ENCODE peak calls at places on chromosomes 7 and 10, in ten cellular contexts. O is sigmoid colon; N is Calu3; F is BE2C; A is CD4-positive, alpha-beta T cell; R is fibroblast of pulmonary artery; H is choroid plexus epithelial cell; B is heart right ventricle; V is WTC11; U is right atrium auricular region. C is an unnamed sample.

GRCh38 chr10:110042181-110042580 is 34.4 kb downstream of the ADD3 start:
- DNase-seq in B (no peak), F (no peak), O (no peak), N (peak), U (no peak), A (no peak), H (peak), R (peak), V (no peak), C (no peak)

GRCh38 chr7:4880218-4880617 is 3.3 kb downstream of the RADIL start:
- DNase-seq in A (no peak), F (no peak), R (no peak), H (peak), O (peak), N (no peak), V (no peak), U (no peak), B (no peak), C (no peak)

GRCh38 chr7:87474533-87475358 is 734 bp downstream of the ABCB4 start:
- DNase-seq in B (peak), R (no peak), O (no peak), V (no peak), H (peak), A (no peak), N (no peak), U (no peak), F (no peak), C (peak)

GRCh38 chr10:95559466-95559865 is 1.7 kb downstream of the SORBS1 start:
- DNase-seq in A (no peak), O (peak), N (no peak), B (peak), V (peak), U (no peak), R (no peak), F (no peak), H (no peak), C (no peak)

GRCh38 chr10:16964571-16965241 is 147.5 kb upstream of the RSU1 start:
- DNase-seq in U (no peak), R (no peak), V (no peak), N (no peak), H (no peak), B (no peak), O (no peak), A (no peak), F (peak), C (no peak)

GRCh38 chr7:66267249-66267648 is 62.1 kb downstream of the TPST1 start:
- DNase-seq in H (peak), R (peak), U (no peak), B (peak), A (no peak), V (no peak), F (no peak), O (peak), N (no peak), C (no peak)

GRCh38 chr7:105355701-105356100 is 33.0 kb downstream of the SRPK2 start:
- DNase-seq in H (no peak), U (no peak), O (no peak), N (no peak), V (no peak), A (no peak), B (no peak), R (no peak), F (no peak), C (no peak)

GRCh38 chr7:139773372-139773771 is 4.4 kb downstream of the HIPK2 start:
- DNase-seq in R (no peak), B (no peak), O (no peak), H (no peak), V (no peak), A (no peak), U (no peak), N (no peak), F (no peak), C (peak)

GRCh38 chr7:9100289-9100688 is 666.9 kb downstream of the NXPH1 start:
- DNase-seq in O (no peak), U (no peak), A (no peak), F (no peak), H (no peak), B (no peak), N (no peak), V (no peak), R (no peak), C (no peak)

GRCh38 chr7:47444376-47445098 is 137.4 kb downstream of the TNS3 start:
- DNase-seq in U (no peak), A (no peak), F (no peak), R (peak), N (peak), O (no peak), B (no peak), V (no peak), H (peak), C (peak)

GRCh38 chr10:69801434-69802315 is at the start of gene COL13A1:
- DNase-seq in A (no peak), U (peak), H (peak), B (peak), R (peak), O (no peak), V (peak), N (peak), F (peak), C (peak)

GRCh38 chr7:159177270-159178036 is 32.8 kb upstream of the VIPR2 start:
- DNase-seq in H (peak), V (no peak), A (no peak), N (no peak), B (no peak), O (no peak), F (no peak), U (no peak), R (no peak), C (no peak)

GRCh38 chr7:78080241-78080640 is 281.7 kb downstream of the PHTF2 start:
- DNase-seq in F (no peak), A (no peak), R (no peak), B (no peak), H (no peak), U (no peak), V (no peak), O (no peak), N (no peak), C (no peak)

GRCh38 chr10:119370972-119371703 is 163.8 kb downstream of the GRK5 start:
- DNase-seq in A (no peak), H (peak), U (peak), F (no peak), O (peak), N (no peak), V (no peak), R (peak), B (peak), C (no peak)

GRCh38 chr10:24951201-24952145 is 933 bp downstream of the PRTFDC1 start:
- DNase-seq in F (peak), A (no peak), V (peak), B (peak), N (peak), H (peak), R (no peak), U (no peak), O (no peak), C (peak)

GRCh38 chr10:14779053-14779649 is 4.5 kb upstream of the FAM107B start:
- DNase-seq in U (no peak), H (peak), V (no peak), R (no peak), A (no peak), F (no peak), O (no peak), B (no peak), N (no peak), C (no peak)

GRCh38 chr7:134770676-134771075 is 8.8 kb upstream of the CALD1 start:
- DNase-seq in N (no peak), F (no peak), H (no peak), U (no peak), A (no peak), O (no peak), B (no peak), R (no peak), V (no peak), C (no peak)

GRCh38 chr7:47601119-47601880 is 19.4 kb upstream of the TNS3 start:
- DNase-seq in A (no peak), V (no peak), H (peak), O (no peak), F (no peak), R (peak), N (peak), B (no peak), U (no peak), C (no peak)

GRCh38 chr10:112792487-112793196 is 157.4 kb upstream of the TCF7L2 start:
- DNase-seq in O (peak), F (peak), V (no peak), H (peak), B (peak), N (no peak), R (peak), U (peak), A (no peak), C (no peak)

GRCh38 chr10:5094265-5095205 is at the start of gene AKR1C3:
- DNase-seq in R (peak), N (peak), O (no peak), F (no peak), H (peak), B (peak), U (no peak), A (no peak), V (no peak), C (no peak)

GRCh38 chr10:84293574-84294016 is 34.8 kb upstream of the CCSER2 start:
- DNase-seq in F (peak), A (no peak), V (no peak), O (no peak), U (no peak), H (no peak), N (no peak), R (no peak), B (no peak), C (no peak)

GRCh38 chr10:72275351-72276012 is 1.8 kb downstream of the DDIT4 start:
- DNase-seq in U (no peak), A (no peak), H (peak), R (peak), F (no peak), N (peak), V (no peak), O (no peak), B (no peak), C (no peak)

GRCh38 chr10:72503241-72503640 is 122.6 kb downstream of the MICU1 start:
- DNase-seq in F (no peak), N (no peak), B (no peak), U (no peak), R (peak), O (no peak), H (peak), V (no peak), A (no peak), C (no peak)

GRCh38 chr7:139644191-139644590 is 120.7 kb downstream of the CLEC2L start:
- DNase-seq in B (no peak), R (no peak), F (no peak), U (no peak), O (no peak), A (peak), V (no peak), N (no peak), H (no peak), C (no peak)

GRCh38 chr10:87692956-87693484 is 33.3 kb downstream of the PAPSS2 start:
- DNase-seq in O (no peak), N (no peak), H (no peak), U (no peak), R (no peak), A (no peak), F (no peak), V (no peak), B (no peak), C (no peak)
- TF ChIP-seq CTCF in O (no peak), N (no peak), H (no peak), U (no peak), R (no peak), A (no peak), F (no peak), V (no peak), B (no peak), C (no peak)

DNA sequence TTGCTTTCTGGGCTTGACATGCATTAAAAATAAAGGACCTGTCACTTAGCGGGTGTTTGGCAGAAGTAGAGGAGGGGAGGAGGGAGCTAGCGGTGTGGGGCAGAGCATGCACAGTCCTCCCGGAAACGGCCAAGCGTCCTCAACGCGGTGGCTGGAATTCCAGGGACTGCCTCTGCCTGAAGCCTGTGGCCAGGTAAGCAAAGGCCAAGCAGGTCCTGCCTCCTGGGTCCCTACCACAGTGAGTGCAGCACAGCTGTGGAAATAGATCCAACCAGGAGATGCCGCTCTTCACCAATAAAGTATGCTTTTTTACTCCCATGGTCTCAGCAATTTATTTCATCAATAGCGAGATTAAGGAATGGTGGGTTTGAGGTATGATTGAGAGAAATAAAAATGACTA is 323.4 kb downstream of the WDR37 start:
- DNase-seq in F (no peak), N (no peak), U (no peak), V (peak), B (no peak), H (no peak), R (no peak), O (peak), A (no peak), C (no peak)
- TF ChIP-seq CTCF in F (no peak), N (no peak), U (no peak), V (no peak), B (no peak), H (no peak), R (no peak), O (no peak), A (no peak), C (peak)

GRCh38 chr10:42691361-42692120 is 53.2 kb upstream of the ZNF33B start:
- DNase-seq in F (peak), B (no peak), V (no peak), N (no peak), U (no peak), O (no peak), R (no peak), H (no peak), A (no peak), C (no peak)

GRCh38 chr10:42690449-42691360 is 52.3 kb upstream of the ZNF33B start:
- DNase-seq in R (no peak), O (no peak), N (no peak), U (no peak), B (no peak), A (no peak), F (peak), H (no peak), V (peak), C (no peak)
- TF ChIP-seq CTCF in R (no peak), O (no peak), N (no peak), U (no peak), B (no peak), A (no peak), F (peak), H (no peak), V (peak), C (no peak)

GRCh38 chr10:44923611-44924010 is 12.5 kb downstream of the TMEM72 start:
- DNase-seq in U (no peak), V (no peak), B (no peak), H (no peak), N (no peak), A (no peak), O (no peak), R (no peak), F (no peak), C (no peak)

GRCh38 chr10:44926771-44927751 is 15.9 kb downstream of the TMEM72 start:
- DNase-seq in U (no peak), A (no peak), H (peak), N (no peak), V (no peak), F (no peak), B (no peak), R (peak), O (peak), C (no peak)

GRCh38 chr10:44924261-44925040 is 13.3 kb downstream of the TMEM72 start:
- DNase-seq in O (peak), V (no peak), F (no peak), U (no peak), A (no peak), N (no peak), R (no peak), B (no peak), H (no peak), C (no peak)

GRCh38 chr10:44925811-44926760 is 14.9 kb downstream of the TMEM72 start:
- DNase-seq in N (no peak), F (no peak), V (no peak), H (no peak), R (no peak), O (peak), B (no peak), U (no peak), A (no peak), C (no peak)

GRCh38 chr10:44925224-44925623 is 14.1 kb downstream of the TMEM72 start:
- DNase-seq in R (peak), U (no peak), N (peak), F (peak), B (no peak), O (peak), A (no peak), H (peak), V (peak), C (no peak)
- TF ChIP-seq CTCF in R (peak), U (peak), N (peak), F (peak), B (peak), O (no peak), A (no peak), H (peak), V (peak), C (no peak)

GRCh38 chr10:99678921-99679320 is 19.6 kb downstream of the ENTPD7 start:
- DNase-seq in H (no peak), F (no peak), V (no peak), A (no peak), U (no peak), N (no peak), B (no peak), O (no peak), R (no peak), C (no peak)

GRCh38 chr10:99685232-99686041 is 26.1 kb downstream of the ENTPD7 start:
- DNase-seq in F (no peak), R (no peak), A (no peak), N (no peak), H (no peak), U (no peak), O (no peak), B (no peak), V (no peak), C (no peak)

GRCh38 chr10:99682032-99682431 is 22.7 kb downstream of the ENTPD7 start:
- DNase-seq in F (no peak), O (no peak), U (no peak), B (no peak), A (no peak), V (no peak), H (no peak), N (no peak), R (no peak), C (no peak)

GRCh38 chr10:99681553-99681952 is 22.2 kb downstream of the ENTPD7 start:
- DNase-seq in N (no peak), F (no peak), A (no peak), R (peak), H (peak), U (no peak), B (peak), O (no peak), V (no peak), C (no peak)

GRCh38 chr10:99682752-99683151 is 23.4 kb downstream of the ENTPD7 start:
- DNase-seq in H (peak), N (no peak), F (no peak), V (peak), B (no peak), U (no peak), A (no peak), R (peak), O (no peak), C (no peak)
- TF ChIP-seq CTCF in H (peak), N (no peak), F (peak), V (no peak), B (no peak), U (no peak), A (no peak), R (no peak), O (no peak), C (no peak)

C was measured in GM13977.